ENCODE peak calls at places on chromosomes 3 and 15, in seven cellular contexts. P, O, H, A, Y, Z and G are unnamed samples.
A peak's percentile ranks its signal among the peaks of the same experiment; 100 is the strongest.

GRCh38 chr3:18424862-18425640 is at the start of gene SATB1:
- DNase-seq in P (peak; percentile 95), O (peak; percentile 85), H (peak; percentile 21), A (peak; percentile 85), Y (peak; percentile 77), Z (peak; percentile 72), G (peak; percentile 87)

GRCh38 chr15:34609658-34610057 is 26.2 kb upstream of the GOLGA8B start:
- DNase-seq in P (no peak), O (no peak), H (no peak), A (no peak), Y (no peak), Z (no peak), G (no peak)

GRCh38 chr3:112115161-112115739 is 17.8 kb downstream of the GCSAM start:
- DNase-seq in P (no peak), O (no peak), H (no peak), A (no peak), Y (no peak), Z (no peak), G (no peak)

GRCh38 chr3:66431494-66431893 is 69.3 kb downstream of the LRIG1 start:
- DNase-seq in P (no peak), O (no peak), H (no peak), A (no peak), Y (no peak), Z (peak; percentile 38), G (no peak)

GRCh38 chr3:10594915-10595314 is 89.5 kb upstream of the ATP2B2 start:
- DNase-seq in P (no peak), O (no peak), H (peak; percentile 56), A (no peak), Y (no peak), Z (no peak), G (no peak)

GRCh38 chr15:48472756-48473155 is 141.5 kb downstream of the DUT start:
- DNase-seq in P (peak; percentile 31), O (no peak), H (peak; percentile 3), A (no peak), Y (no peak), Z (no peak), G (no peak)

GRCh38 chr3:16352428-16352827 is 87.4 kb downstream of the OXNAD1 start:
- DNase-seq in P (no peak), O (no peak), H (no peak), A (no peak), Y (no peak), Z (no peak), G (no peak)

GRCh38 chr3:183094711-183095110 is 4.6 kb downstream of the MCCC1 start:
- DNase-seq in P (no peak), O (no peak), H (no peak), A (no peak), Y (no peak), Z (no peak), G (no peak)

GRCh38 chr15:51750942-51751686 is at the start of gene TMOD2:
- DNase-seq in P (peak; percentile 91), O (peak; percentile 89), H (peak; percentile 34), A (peak; percentile 33), Y (peak; percentile 53), Z (no peak), G (peak; percentile 49)

GRCh38 chr3:195352895-195353488 is 82.0 kb upstream of the XXYLT1 start:
- DNase-seq in P (no peak), O (no peak), H (peak; percentile 54), A (no peak), Y (no peak), Z (no peak), G (no peak)

GRCh38 chr3:45179163-45179562 is 33.0 kb upstream of the CDCP1 start:
- DNase-seq in P (no peak), O (no peak), H (no peak), A (no peak), Y (no peak), Z (no peak), G (no peak)

GRCh38 chr3:51711352-51712019 is 4.6 kb downstream of the GRM2 start:
- DNase-seq in P (no peak), O (peak; percentile 13), H (no peak), A (peak; percentile 6), Y (peak; percentile 13), Z (no peak), G (no peak)

GRCh38 chr3:15557511-15557946 is 36.0 kb upstream of the COLQ start:
- DNase-seq in P (peak; percentile 90), O (peak; percentile 58), H (peak; percentile 81), A (peak; percentile 46), Y (peak; percentile 52), Z (no peak), G (peak; percentile 66)

GRCh38 chr3:157160652-157161480 is 919 bp upstream of the CCNL1 start:
- DNase-seq in P (peak; percentile 97), O (peak; percentile 73), H (peak; percentile 87), A (peak; percentile 91), Y (peak; percentile 89), Z (peak; percentile 86), G (peak; percentile 89)

GRCh38 chr15:78174398-78174797 is 25.2 kb downstream of the IDH3A start:
- DNase-seq in P (no peak), O (no peak), H (no peak), A (no peak), Y (no peak), Z (no peak), G (peak; percentile 49)

GRCh38 chr3:156626104-156626503 is 48.3 kb upstream of the TIPARP start:
- DNase-seq in P (no peak), O (no peak), H (no peak), A (no peak), Y (no peak), Z (no peak), G (peak; percentile 33)

GRCh38 chr15:82306791-82307713 is 42.2 kb downstream of the GOLGA6L10 start:
- DNase-seq in P (peak; percentile 60), O (no peak), H (no peak), A (no peak), Y (no peak), Z (no peak), G (no peak)

GRCh38 chr15:65414841-65415621 is 7.7 kb downstream of the IGDCC4 start:
- DNase-seq in P (no peak), O (no peak), H (peak; percentile 68), A (peak; percentile 39), Y (no peak), Z (no peak), G (no peak)

GRCh38 chr3:88433572-88433971 is 283.8 kb downstream of the C3orf38 start:
- DNase-seq in P (no peak), O (no peak), H (no peak), A (no peak), Y (no peak), Z (no peak), G (no peak)

GRCh38 chr3:146165844-146166243 is 4.9 kb upstream of the PLOD2 start:
- DNase-seq in P (no peak), O (no peak), H (no peak), A (no peak), Y (no peak), Z (no peak), G (no peak)

GRCh38 chr3:196640501-196640968 is 1.0 kb downstream of the NRROS start:
- DNase-seq in P (no peak), O (no peak), H (no peak), A (no peak), Y (no peak), Z (no peak), G (no peak)

GRCh38 chr15:50653156-50653743 is 33.3 kb downstream of the TRPM7 start:
- DNase-seq in P (no peak), O (no peak), H (no peak), A (no peak), Y (no peak), Z (no peak), G (no peak)

GRCh38 chr3:153273767-153274443 is 111.9 kb downstream of the RAP2B start:
- DNase-seq in P (no peak), O (no peak), H (no peak), A (no peak), Y (no peak), Z (no peak), G (no peak)

DNA sequence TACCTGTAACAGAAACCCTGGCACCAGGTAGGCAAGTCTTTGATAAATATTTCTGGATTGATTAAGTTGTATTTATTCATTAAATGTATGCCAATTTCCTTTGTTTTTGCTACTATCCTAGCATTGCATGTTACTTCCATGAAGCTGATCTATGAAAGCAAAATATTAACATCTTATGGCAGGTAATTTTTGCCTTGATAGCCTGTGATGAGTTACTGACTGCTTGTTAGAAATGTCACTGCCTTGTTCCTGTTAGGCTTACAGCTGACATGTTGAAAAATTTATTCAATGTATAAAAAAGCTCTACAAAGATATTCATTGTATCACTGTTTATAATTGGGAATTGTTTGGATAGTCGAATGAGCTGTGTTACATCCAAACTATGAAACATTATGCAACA is 830.1 kb downstream of the TUSC7 start:
- DNase-seq in P (no peak), O (no peak), H (no peak), A (no peak), Y (no peak), Z (no peak), G (no peak)
- TF ChIP-seq EP300 in P (no peak), O (no peak), H (no peak), A (no peak), Y (no peak), Z (no peak), G (no peak)

GRCh38 chr15:44715142-44715796 is 4.0 kb downstream of the B2M start:
- DNase-seq in P (no peak), O (no peak), H (no peak), A (no peak), Y (no peak), Z (no peak), G (no peak)
- H3K4me3 ChIP-seq in P (peak overlapping the region; percentile 98), O (no peak overlapping the region), H (no peak overlapping the region), A (no peak overlapping the region), Y (no peak overlapping the region), Z (no peak overlapping the region), G (no peak overlapping the region)

DNA sequence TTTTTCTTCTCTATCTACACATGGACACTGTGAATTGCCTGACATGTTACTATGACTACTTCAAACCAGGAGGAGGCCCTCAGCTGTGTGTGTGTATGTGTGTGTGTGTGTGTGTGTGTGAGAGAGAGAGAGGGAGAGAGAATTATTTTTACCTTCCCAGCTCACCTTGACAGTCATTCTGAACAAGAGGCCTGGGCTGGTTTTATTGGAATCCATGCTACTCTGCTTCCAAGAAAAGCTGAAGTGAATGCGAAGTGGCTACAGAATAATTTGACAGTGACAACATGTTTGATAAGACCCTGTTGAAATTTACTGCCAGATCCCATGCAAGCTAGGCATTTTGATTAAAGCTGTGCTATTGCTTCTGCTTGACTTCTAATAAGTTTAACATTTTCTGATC is 841.4 kb downstream of the NSUN3 start:
- DNase-seq in P (no peak), O (no peak), H (no peak), A (no peak), Y (no peak), Z (no peak), G (no peak)
- TF ChIP-seq EP300 in P (no peak), O (no peak), H (no peak), A (no peak), Y (no peak), Z (no peak), G (no peak)

DNA sequence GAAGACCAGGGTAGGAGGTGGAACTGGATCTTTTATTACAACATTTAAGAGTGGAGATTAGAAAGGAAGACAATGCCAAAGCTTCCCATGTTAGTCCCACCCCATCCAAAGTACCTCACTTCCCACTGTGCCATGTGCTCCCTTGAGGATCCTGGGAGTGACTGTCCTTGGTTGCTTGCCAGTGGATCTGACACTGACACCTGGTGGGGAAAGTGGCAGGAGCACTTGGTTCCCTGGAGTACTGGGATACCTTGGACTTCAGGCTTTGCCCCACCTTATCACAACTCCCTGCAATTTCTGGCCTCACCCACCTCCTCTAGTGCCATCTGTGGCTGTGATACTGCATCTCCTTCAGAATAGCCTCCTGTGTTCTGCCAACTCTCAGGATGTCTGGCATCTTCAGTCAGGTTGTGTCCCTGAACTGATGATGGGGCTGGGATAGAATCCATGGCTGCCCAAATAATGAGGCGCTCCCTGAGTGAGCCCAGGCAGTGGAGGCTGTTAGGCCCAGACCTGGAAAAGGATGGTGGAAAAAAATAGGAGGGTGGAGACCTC is 1.3 kb downstream of the ELL3 start:
- DNase-seq in P (no peak), O (peak; percentile 52), H (peak; percentile 77), A (peak; percentile 51), Y (peak; percentile 67), Z (no peak), G (peak; percentile 89)
- H3K4me3 ChIP-seq in P (no peak overlapping the region), O (no peak overlapping the region), H (no peak overlapping the region), A (no peak overlapping the region), Y (no peak overlapping the region), Z (no peak overlapping the region), G (peak overlapping the region; percentile 81)